ENCODE peak calls at places on chromosomes 3 and 15, in nine cellular contexts. One of them, this sample, is unnamed. For H3K36me3 and H3K9me3, the result is how much of the 10 kb centered on the place peaks cover.

GRCh38 chr3:149003653-149004305 is 12.4 kb downstream of the GYG1 start:
- DNase-seq in heart left ventricle: no peak
- DNase-seq in NT2/D1: no peak
- DNase-seq in CD8-positive, alpha-beta memory T cell: peak
- DNase-seq in thyroid gland: no peak
- DNase-seq in HAP-1: no peak
- DNase-seq in Panc1: no peak
- DNase-seq in psoas muscle: no peak
- DNase-seq in sigmoid colon: no peak
- DNase-seq in this sample: no peak

GRCh38 chr3:40120816-40121215 is 188.7 kb upstream of the EIF1B start:
- DNase-seq in thyroid gland: peak
- DNase-seq in CD8-positive, alpha-beta memory T cell: no peak
- DNase-seq in psoas muscle: no peak
- DNase-seq in heart left ventricle: no peak
- DNase-seq in NT2/D1: no peak
- DNase-seq in Panc1: no peak
- DNase-seq in sigmoid colon: no peak
- DNase-seq in HAP-1: no peak
- DNase-seq in this sample: peak

GRCh38 chr3:14194865-14195264 is 16.2 kb downstream of the LSM3 start:
- DNase-seq in NT2/D1: no peak
- DNase-seq in sigmoid colon: no peak
- DNase-seq in CD8-positive, alpha-beta memory T cell: no peak
- DNase-seq in thyroid gland: no peak
- DNase-seq in Panc1: no peak
- DNase-seq in psoas muscle: no peak
- DNase-seq in heart left ventricle: no peak
- DNase-seq in HAP-1: no peak
- DNase-seq in this sample: no peak

GRCh38 chr3:41318520-41318919 is 119.2 kb downstream of the CTNNB1 start:
- DNase-seq in heart left ventricle: no peak
- DNase-seq in sigmoid colon: no peak
- DNase-seq in thyroid gland: peak
- DNase-seq in NT2/D1: no peak
- DNase-seq in Panc1: no peak
- DNase-seq in psoas muscle: no peak
- DNase-seq in CD8-positive, alpha-beta memory T cell: no peak
- DNase-seq in HAP-1: no peak
- DNase-seq in this sample: no peak

GRCh38 chr3:31971607-31972006 is 9.5 kb downstream of the OSBPL10 start:
- DNase-seq in Panc1: no peak
- DNase-seq in CD8-positive, alpha-beta memory T cell: no peak
- DNase-seq in sigmoid colon: no peak
- DNase-seq in HAP-1: no peak
- DNase-seq in NT2/D1: no peak
- DNase-seq in thyroid gland: no peak
- DNase-seq in psoas muscle: no peak
- DNase-seq in heart left ventricle: no peak
- DNase-seq in this sample: no peak

GRCh38 chr3:147421184-147421912 is 12.2 kb downstream of the ZIC1 start:
- DNase-seq in sigmoid colon: no peak
- DNase-seq in thyroid gland: no peak
- DNase-seq in psoas muscle: no peak
- DNase-seq in HAP-1: no peak
- DNase-seq in heart left ventricle: no peak
- DNase-seq in CD8-positive, alpha-beta memory T cell: no peak
- DNase-seq in NT2/D1: no peak
- DNase-seq in Panc1: no peak
- DNase-seq in this sample: no peak

GRCh38 chr15:74830868-74831267 is 4.4 kb downstream of the CPLX3 start:
- DNase-seq in sigmoid colon: peak
- DNase-seq in psoas muscle: no peak
- DNase-seq in thyroid gland: no peak
- DNase-seq in CD8-positive, alpha-beta memory T cell: no peak
- DNase-seq in Panc1: no peak
- DNase-seq in HAP-1: no peak
- DNase-seq in NT2/D1: no peak
- DNase-seq in heart left ventricle: peak
- DNase-seq in this sample: no peak

GRCh38 chr15:80507638-80508316 is 103.6 kb downstream of the ARNT2 start:
- DNase-seq in psoas muscle: no peak
- DNase-seq in Panc1: no peak
- DNase-seq in heart left ventricle: no peak
- DNase-seq in CD8-positive, alpha-beta memory T cell: no peak
- DNase-seq in NT2/D1: no peak
- DNase-seq in sigmoid colon: peak
- DNase-seq in thyroid gland: no peak
- DNase-seq in HAP-1: no peak
- DNase-seq in this sample: peak

GRCh38 chr15:50164458-50164857 is 17.5 kb upstream of the SLC27A2 start:
- DNase-seq in sigmoid colon: no peak
- DNase-seq in thyroid gland: peak
- DNase-seq in CD8-positive, alpha-beta memory T cell: no peak
- DNase-seq in heart left ventricle: no peak
- DNase-seq in Panc1: no peak
- DNase-seq in HAP-1: no peak
- DNase-seq in psoas muscle: no peak
- DNase-seq in NT2/D1: no peak
- DNase-seq in this sample: no peak

GRCh38 chr3:12562451-12562850 is 5.6 kb downstream of the MKRN2 start:
- DNase-seq in CD8-positive, alpha-beta memory T cell: no peak
- DNase-seq in thyroid gland: no peak
- DNase-seq in HAP-1: no peak
- DNase-seq in psoas muscle: no peak
- DNase-seq in Panc1: no peak
- DNase-seq in NT2/D1: no peak
- DNase-seq in sigmoid colon: no peak
- DNase-seq in heart left ventricle: no peak
- DNase-seq in this sample: no peak

GRCh38 chr3:171680690-171681416 is 129.4 kb downstream of the PLD1 start:
- DNase-seq in CD8-positive, alpha-beta memory T cell: no peak
- DNase-seq in psoas muscle: no peak
- DNase-seq in NT2/D1: no peak
- DNase-seq in Panc1: no peak
- DNase-seq in thyroid gland: no peak
- DNase-seq in heart left ventricle: no peak
- DNase-seq in HAP-1: no peak
- DNase-seq in sigmoid colon: no peak
- DNase-seq in this sample: no peak

GRCh38 chr15:53862371-53862770 is 102.9 kb upstream of the WDR72 start:
- DNase-seq in NT2/D1: no peak
- DNase-seq in Panc1: no peak
- DNase-seq in thyroid gland: no peak
- DNase-seq in heart left ventricle: no peak
- DNase-seq in HAP-1: no peak
- DNase-seq in sigmoid colon: no peak
- DNase-seq in CD8-positive, alpha-beta memory T cell: no peak
- DNase-seq in psoas muscle: no peak
- DNase-seq in this sample: no peak

GRCh38 chr3:44223274-44223673 is 18.4 kb upstream of the TOPAZ1 start:
- DNase-seq in HAP-1: no peak
- DNase-seq in heart left ventricle: no peak
- DNase-seq in psoas muscle: no peak
- DNase-seq in CD8-positive, alpha-beta memory T cell: no peak
- DNase-seq in thyroid gland: no peak
- DNase-seq in NT2/D1: no peak
- DNase-seq in sigmoid colon: no peak
- DNase-seq in Panc1: no peak
- DNase-seq in this sample: no peak

GRCh38 chr15:72421484-72421883 is 23.4 kb downstream of the TMEM202 start:
- DNase-seq in NT2/D1: no peak
- DNase-seq in HAP-1: no peak
- DNase-seq in Panc1: no peak
- DNase-seq in psoas muscle: no peak
- DNase-seq in CD8-positive, alpha-beta memory T cell: no peak
- DNase-seq in heart left ventricle: no peak
- DNase-seq in sigmoid colon: no peak
- DNase-seq in thyroid gland: no peak
- DNase-seq in this sample: no peak

GRCh38 chr3:189270248-189270832 is 98.6 kb downstream of the TPRG1 start:
- DNase-seq in HAP-1: peak
- DNase-seq in CD8-positive, alpha-beta memory T cell: no peak
- DNase-seq in Panc1: peak
- DNase-seq in psoas muscle: peak
- DNase-seq in sigmoid colon: no peak
- DNase-seq in thyroid gland: peak
- DNase-seq in heart left ventricle: peak
- DNase-seq in NT2/D1: peak
- DNase-seq in this sample: peak

DNA sequence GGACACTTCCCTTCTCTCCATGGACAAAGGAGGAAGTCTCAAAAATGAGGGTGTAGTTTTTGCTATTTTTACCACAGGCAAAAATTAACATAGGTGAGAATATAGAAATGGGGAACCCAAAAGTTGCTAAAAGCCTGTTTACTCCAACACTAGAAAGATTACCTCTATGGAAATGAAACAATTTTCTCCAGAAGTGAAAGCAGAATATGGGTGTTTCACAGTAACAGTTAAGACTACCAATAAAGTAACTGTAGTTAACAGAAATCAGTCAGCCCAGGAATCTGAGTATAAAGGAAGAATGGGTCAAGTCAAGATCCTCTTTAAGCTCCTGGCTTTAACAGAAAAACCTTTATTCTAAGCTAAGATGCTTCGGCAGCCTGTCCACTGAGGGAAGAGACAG is 9.3 kb downstream of the TRA2B start:
- DNase-seq in CD8-positive, alpha-beta memory T cell: no peak
- DNase-seq in Panc1: no peak
- DNase-seq in sigmoid colon: no peak
- DNase-seq in HAP-1: no peak
- DNase-seq in psoas muscle: no peak
- DNase-seq in thyroid gland: no peak
- DNase-seq in NT2/D1: no peak
- DNase-seq in heart left ventricle: no peak
- DNase-seq in this sample: no peak
- H3K36me3 ChIP-seq in CD8-positive, alpha-beta memory T cell: half or more
- H3K36me3 ChIP-seq in Panc1: half or more
- H3K36me3 ChIP-seq in sigmoid colon: under half
- H3K36me3 ChIP-seq in HAP-1: half or more
- H3K36me3 ChIP-seq in psoas muscle: under half
- H3K36me3 ChIP-seq in thyroid gland: under half
- H3K36me3 ChIP-seq in NT2/D1: half or more
- H3K36me3 ChIP-seq in heart left ventricle: under half
- H3K36me3 ChIP-seq in this sample: under half

GRCh38 chr15:65690778-65691177 is 69.0 kb downstream of the SLC24A1 start:
- DNase-seq in NT2/D1: no peak
- DNase-seq in Panc1: no peak
- DNase-seq in sigmoid colon: no peak
- DNase-seq in CD8-positive, alpha-beta memory T cell: no peak
- DNase-seq in thyroid gland: no peak
- DNase-seq in heart left ventricle: no peak
- DNase-seq in HAP-1: no peak
- DNase-seq in psoas muscle: no peak
- DNase-seq in this sample: no peak

GRCh38 chr15:65690173-65690572 is 68.4 kb downstream of the SLC24A1 start:
- DNase-seq in Panc1: no peak
- DNase-seq in CD8-positive, alpha-beta memory T cell: no peak
- DNase-seq in thyroid gland: no peak
- DNase-seq in heart left ventricle: no peak
- DNase-seq in HAP-1: no peak
- DNase-seq in sigmoid colon: no peak
- DNase-seq in psoas muscle: no peak
- DNase-seq in NT2/D1: no peak
- DNase-seq in this sample: no peak

DNA sequence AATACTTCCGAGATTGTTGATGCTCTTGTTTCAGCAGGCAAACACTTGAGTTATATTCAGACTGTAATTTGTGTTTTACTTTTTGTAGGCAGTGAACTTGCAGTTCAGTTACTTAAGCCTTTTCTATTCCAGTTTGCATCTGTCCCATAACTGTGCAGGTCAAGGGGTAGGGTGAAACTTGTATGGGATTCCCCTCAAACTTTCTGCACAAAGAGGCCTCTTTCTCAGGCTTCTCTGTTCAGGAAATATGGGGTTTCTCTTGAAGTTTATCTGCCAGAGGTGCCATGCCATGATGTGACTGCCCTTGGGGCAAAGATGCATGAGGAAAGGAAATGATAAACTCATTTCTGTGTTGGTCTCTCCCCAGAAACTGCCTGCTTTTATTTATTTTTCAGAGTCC is 66.7 kb downstream of the SLC24A1 start:
- DNase-seq in heart left ventricle: no peak
- DNase-seq in CD8-positive, alpha-beta memory T cell: no peak
- DNase-seq in sigmoid colon: no peak
- DNase-seq in thyroid gland: no peak
- DNase-seq in NT2/D1: no peak
- DNase-seq in HAP-1: no peak
- DNase-seq in psoas muscle: no peak
- DNase-seq in Panc1: no peak
- DNase-seq in this sample: no peak
- H3K9me3 ChIP-seq in heart left ventricle: under half
- H3K9me3 ChIP-seq in CD8-positive, alpha-beta memory T cell: under half
- H3K9me3 ChIP-seq in sigmoid colon: under half
- H3K9me3 ChIP-seq in thyroid gland: under half
- H3K9me3 ChIP-seq in NT2/D1: under half
- H3K9me3 ChIP-seq in HAP-1: under half
- H3K9me3 ChIP-seq in psoas muscle: under half
- H3K9me3 ChIP-seq in Panc1: under half
- H3K9me3 ChIP-seq in this sample: under half

GRCh38 chr3:150421799-150422548 is 13.9 kb downstream of the TSC22D2 start:
- DNase-seq in NT2/D1: no peak
- DNase-seq in sigmoid colon: no peak
- DNase-seq in thyroid gland: no peak
- DNase-seq in CD8-positive, alpha-beta memory T cell: no peak
- DNase-seq in psoas muscle: no peak
- DNase-seq in heart left ventricle: no peak
- DNase-seq in Panc1: no peak
- DNase-seq in HAP-1: no peak
- DNase-seq in this sample: no peak
- H3K36me3 ChIP-seq in NT2/D1: half or more
- H3K36me3 ChIP-seq in sigmoid colon: under half
- H3K36me3 ChIP-seq in thyroid gland: under half
- H3K36me3 ChIP-seq in CD8-positive, alpha-beta memory T cell: under half
- H3K36me3 ChIP-seq in psoas muscle: under half
- H3K36me3 ChIP-seq in heart left ventricle: under half
- H3K36me3 ChIP-seq in Panc1: under half
- H3K36me3 ChIP-seq in HAP-1: under half
- H3K36me3 ChIP-seq in this sample: under half

GRCh38 chr3:21297304-21297703 is 453.7 kb downstream of the ZNF385D start:
- DNase-seq in NT2/D1: peak
- DNase-seq in heart left ventricle: no peak
- DNase-seq in thyroid gland: no peak
- DNase-seq in HAP-1: no peak
- DNase-seq in psoas muscle: no peak
- DNase-seq in Panc1: no peak
- DNase-seq in CD8-positive, alpha-beta memory T cell: no peak
- DNase-seq in sigmoid colon: no peak
- DNase-seq in this sample: no peak

GRCh38 chr3:21290557-21290956 is 460.5 kb downstream of the ZNF385D start:
- DNase-seq in CD8-positive, alpha-beta memory T cell: no peak
- DNase-seq in HAP-1: peak
- DNase-seq in NT2/D1: no peak
- DNase-seq in Panc1: no peak
- DNase-seq in heart left ventricle: no peak
- DNase-seq in thyroid gland: no peak
- DNase-seq in psoas muscle: no peak
- DNase-seq in sigmoid colon: no peak
- DNase-seq in this sample: no peak

GRCh38 chr3:21292971-21293370 is 458.0 kb downstream of the ZNF385D start:
- DNase-seq in HAP-1: no peak
- DNase-seq in sigmoid colon: no peak
- DNase-seq in NT2/D1: no peak
- DNase-seq in CD8-positive, alpha-beta memory T cell: no peak
- DNase-seq in psoas muscle: no peak
- DNase-seq in Panc1: no peak
- DNase-seq in thyroid gland: no peak
- DNase-seq in heart left ventricle: no peak
- DNase-seq in this sample: no peak

GRCh38 chr3:21294768-21295167 is 456.2 kb downstream of the ZNF385D start:
- DNase-seq in heart left ventricle: no peak
- DNase-seq in NT2/D1: no peak
- DNase-seq in sigmoid colon: no peak
- DNase-seq in psoas muscle: no peak
- DNase-seq in Panc1: no peak
- DNase-seq in thyroid gland: no peak
- DNase-seq in CD8-positive, alpha-beta memory T cell: no peak
- DNase-seq in HAP-1: no peak
- DNase-seq in this sample: peak
- H3K9me3 ChIP-seq in heart left ventricle: under half
- H3K9me3 ChIP-seq in NT2/D1: under half
- H3K9me3 ChIP-seq in sigmoid colon: under half
- H3K9me3 ChIP-seq in psoas muscle: under half
- H3K9me3 ChIP-seq in Panc1: under half
- H3K9me3 ChIP-seq in thyroid gland: under half
- H3K9me3 ChIP-seq in CD8-positive, alpha-beta memory T cell: under half
- H3K9me3 ChIP-seq in HAP-1: under half
- H3K9me3 ChIP-seq in this sample: under half